ENCODE peak calls at places on chromosomes 7 and 10, in eight cellular contexts. Y, Q, J, X, R, A, C and M are unnamed samples.

GRCh38 chr10:93330824-93331223 is 151.3 kb downstream of the MYOF start:
- DNase-seq in C (no peak), X (no peak), A (no peak), R (no peak), J (no peak), Y (no peak), Q (no peak), M (no peak)

GRCh38 chr7:55504093-55504859 is 68.0 kb downstream of the VOPP1 start:
- DNase-seq in C (no peak), J (peak; percentile 43), Q (peak; percentile 44), A (peak; percentile 63), Y (no peak), X (no peak), R (no peak), M (no peak)

GRCh38 chr10:130806426-130806825 is 505.1 kb downstream of the TCERG1L start:
- DNase-seq in X (no peak), J (no peak), Y (no peak), R (no peak), A (no peak), Q (no peak), C (no peak), M (no peak)

GRCh38 chr7:93558705-93559614 is 15.6 kb downstream of the CALCR start:
- DNase-seq in C (no peak), J (no peak), X (no peak), R (peak; percentile 13), Q (no peak), Y (no peak), A (no peak), M (no peak)

GRCh38 chr10:104309980-104310978 is 28.0 kb downstream of the ITPRIP start:
- DNase-seq in Q (peak; percentile 90), A (peak; percentile 98), C (peak; percentile 78), X (no peak), R (peak; percentile 91), J (no peak), Y (peak; percentile 63), M (peak; percentile 80)

GRCh38 chr7:91306266-91306665 is 42.0 kb downstream of the FZD1 start:
- DNase-seq in Y (no peak), C (no peak), J (no peak), X (no peak), Q (no peak), R (no peak), A (no peak), M (no peak)

GRCh38 chr7:100021297-100021696 is 5.9 kb downstream of the ZKSCAN1 start:
- DNase-seq in A (no peak), Q (no peak), X (no peak), Y (no peak), R (no peak), J (no peak), C (no peak), M (no peak)

GRCh38 chr10:115572740-115573455 is 479.7 kb downstream of the ATRNL1 start:
- DNase-seq in J (no peak), R (no peak), A (no peak), Q (no peak), C (no peak), Y (no peak), X (no peak), M (no peak)

GRCh38 chr10:88091490-88092061 is 228.2 kb downstream of the PTEN start:
- DNase-seq in Q (no peak), C (no peak), X (no peak), A (no peak), J (peak; percentile 87), R (no peak), Y (no peak), M (no peak)

GRCh38 chr10:78995977-78996355 is 72.8 kb upstream of the ZMIZ1 start:
- DNase-seq in X (no peak), C (no peak), A (no peak), Q (no peak), Y (no peak), R (no peak), J (no peak), M (no peak)

GRCh38 chr7:33640732-33641131 is 264.6 kb upstream of the BMPER start:
- DNase-seq in C (no peak), A (peak; percentile 75), J (no peak), X (no peak), Y (no peak), Q (peak; percentile 30), R (no peak), M (no peak)

GRCh38 chr10:3720228-3721019 is 64.6 kb downstream of the KLF6 start:
- DNase-seq in C (no peak), Q (peak; percentile 88), R (peak; percentile 22), J (peak; percentile 61), Y (no peak), A (peak; percentile 84), X (no peak), M (peak; percentile 83)

GRCh38 chr10:127313996-127314700 is 117.8 kb upstream of the INSYN2A start:
- DNase-seq in A (no peak), Q (no peak), R (no peak), X (no peak), C (no peak), Y (no peak), J (no peak), M (no peak)

GRCh38 chr7:80941206-80941758 is 22.4 kb upstream of the SEMA3C start:
- DNase-seq in X (peak; percentile 64), Q (peak; percentile 75), R (peak; percentile 50), J (no peak), A (peak; percentile 93), Y (no peak), C (no peak), M (peak; percentile 80)

GRCh38 chr7:140326116-140326928 is 72.0 kb downstream of the SLC37A3 start:
- DNase-seq in A (peak; percentile 86), C (peak; percentile 74), Q (peak; percentile 73), J (peak; percentile 88), R (peak; percentile 74), X (no peak), Y (peak; percentile 66), M (no peak)

GRCh38 chr10:18008989-18009388 is 57.3 kb downstream of the SLC39A12 start:
- DNase-seq in Y (no peak), J (no peak), R (no peak), X (no peak), C (no peak), A (no peak), Q (no peak), M (peak; percentile 10)

GRCh38 chr7:4661871-4662270 is 20.2 kb upstream of the FOXK1 start:
- DNase-seq in C (no peak), A (peak; percentile 70), J (no peak), X (no peak), Q (peak; percentile 70), Y (no peak), R (peak; percentile 49), M (no peak)

GRCh38 chr10:67861750-67862460 is 22.6 kb upstream of the SIRT1 start:
- DNase-seq in Q (no peak), Y (no peak), C (no peak), R (no peak), J (no peak), X (no peak), A (no peak), M (no peak)

GRCh38 chr7:44962483-44963251 is 16.1 kb downstream of the MYO1G start:
- DNase-seq in Y (no peak), R (no peak), A (peak; percentile 71), C (peak; percentile 69), J (no peak), Q (no peak), X (no peak), M (peak; percentile 6)

GRCh38 chr10:119211625-119212441 is 4.5 kb downstream of the GRK5 start:
- DNase-seq in J (no peak), A (peak; percentile 16), Q (no peak), Y (no peak), X (no peak), R (peak; percentile 32), C (no peak), M (no peak)
- H3K4me3 ChIP-seq in J (no peak overlapping the region), A (no peak overlapping the region), Q (no peak overlapping the region), Y (no peak overlapping the region), X (no peak overlapping the region), R (no peak overlapping the region), C (no peak overlapping the region), M (no peak overlapping the region)

GRCh38 chr10:22338260-22338894 is 6.9 kb upstream of the SPAG6 start:
- DNase-seq in X (no peak), Y (no peak), A (no peak), C (no peak), J (no peak), Q (no peak), R (no peak), M (no peak)

GRCh38 chr10:22340362-22341189 is 4.7 kb upstream of the SPAG6 start:
- DNase-seq in Q (peak; percentile 82), A (peak; percentile 87), Y (peak; percentile 71), J (peak; percentile 77), X (peak; percentile 52), C (peak; percentile 82), R (peak; percentile 88), M (no peak)

GRCh38 chr10:22341190-22341935 is 3.9 kb upstream of the SPAG6 start:
- DNase-seq in C (no peak), Q (peak; percentile 15), R (no peak), J (no peak), A (peak; percentile 51), X (no peak), Y (no peak), M (no peak)

GRCh38 chr10:22341936-22342222 is 3.4 kb upstream of the SPAG6 start:
- DNase-seq in Q (no peak), A (no peak), J (no peak), Y (no peak), X (no peak), R (no peak), C (no peak), M (no peak)

GRCh38 chr10:22339761-22340361 is 5.4 kb upstream of the SPAG6 start:
- DNase-seq in J (no peak), A (no peak), R (no peak), Y (no peak), Q (no peak), X (no peak), C (no peak), M (no peak)
- H3K4me3 ChIP-seq in J (peak overlapping the region; percentile 85), A (peak overlapping the region; percentile 70), R (peak overlapping the region; percentile 67), Y (peak overlapping the region; percentile 54), Q (peak overlapping the region; percentile 74), X (peak overlapping the region; percentile 76), C (peak overlapping the region; percentile 80), M (peak overlapping the region; percentile 74)

DNA sequence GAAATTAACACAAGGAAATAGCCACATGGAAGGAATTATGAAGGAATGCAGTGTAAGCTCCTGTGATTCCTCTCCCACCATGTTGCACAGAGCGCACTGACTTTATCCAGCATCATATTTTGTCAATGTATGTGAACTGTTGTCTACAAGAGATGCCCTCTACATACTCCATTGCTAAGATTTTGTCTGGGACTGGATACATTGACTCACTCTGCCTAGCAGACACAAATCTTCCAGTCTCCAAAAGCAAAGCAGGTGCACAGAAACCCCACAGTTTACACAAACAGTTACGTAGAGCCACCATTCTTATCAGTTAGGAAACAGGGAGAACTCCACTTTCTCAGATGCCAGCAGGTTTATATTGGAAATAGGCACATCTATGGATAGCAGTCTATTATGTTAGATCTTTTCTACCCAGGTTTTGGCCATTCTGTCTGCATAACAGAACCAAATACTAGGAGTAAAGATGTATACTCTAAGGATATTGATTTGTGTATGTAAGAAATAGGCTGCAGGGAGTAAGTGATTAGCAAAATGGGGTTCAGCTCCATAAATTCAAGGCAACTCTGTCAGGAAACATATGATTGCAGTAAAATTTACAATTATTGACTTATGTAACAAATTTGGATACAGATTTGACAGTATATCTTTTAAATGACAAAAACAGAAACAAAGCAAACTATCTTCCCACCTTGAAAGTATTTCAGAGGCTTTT is 1.5 kb downstream of the AKR1C2 start:
- DNase-seq in A (no peak), Y (no peak), R (no peak), X (no peak), J (no peak), Q (no peak), C (no peak), M (no peak)
- H3K4me3 ChIP-seq in A (peak overlapping the region; percentile 57), Y (no peak overlapping the region), R (no peak overlapping the region), X (no peak overlapping the region), J (no peak overlapping the region), Q (no peak overlapping the region), C (no peak overlapping the region), M (no peak overlapping the region)

GRCh38 chr10:100715445-100716385 is 29.7 kb upstream of the PAX2 start:
- DNase-seq in Y (no peak), R (no peak), J (no peak), Q (no peak), C (no peak), X (no peak), A (no peak), M (no peak)
- H3K4me3 ChIP-seq in Y (no peak overlapping the region), R (no peak overlapping the region), J (no peak overlapping the region), Q (no peak overlapping the region), C (no peak overlapping the region), X (no peak overlapping the region), A (no peak overlapping the region), M (no peak overlapping the region)